ENCODE peak calls at places on chromosome 12, in four cellular contexts. W is cardiac fibroblast, B is OCI-LY7, P is hypothalamus. X is an unnamed sample.
A peak's percentile ranks its signal among the peaks of the same experiment; 100 is the strongest.

GRCh38 chr12:20477691-20478090 is 109.4 kb downstream of the PDE3A start:
- DNase-seq in W (peak; percentile 45), B (no peak), P (no peak), X (no peak)

GRCh38 chr12:20305470-20305869 is 62.9 kb upstream of the PDE3A start:
- DNase-seq in W (peak; percentile 17), B (no peak), P (no peak), X (no peak)

GRCh38 chr12:81759215-81759991 is at the start of gene PPFIA2:
- DNase-seq in W (peak; percentile 61), B (no peak), P (peak; percentile 12), X (peak; percentile 91)

GRCh38 chr12:49331360-49332222 is 5.4 kb downstream of the C1QL4 start:
- DNase-seq in W (peak; percentile 85), B (peak; percentile 28), P (no peak), X (peak; percentile 92)

GRCh38 chr12:105983622-105984325 is 155.0 kb downstream of the NUAK1 start:
- DNase-seq in W (peak; percentile 56), B (no peak), P (no peak), X (no peak)

GRCh38 chr12:106584104-106585064 is 1.6 kb downstream of the RFX4 start:
- DNase-seq in W (no peak), B (no peak), P (no peak), X (peak; percentile 87)

GRCh38 chr12:13816394-13816793 is 165.0 kb downstream of the GRIN2B start:
- DNase-seq in W (no peak), B (no peak), P (no peak), X (no peak)

GRCh38 chr12:34599530-34600513 is 577.5 kb downstream of the ALG10 start:
- DNase-seq in W (no peak), B (no peak), P (no peak), X (peak; percentile 26)

GRCh38 chr12:27787559-27787958 is 7.5 kb upstream of the MANSC4 start:
- DNase-seq in W (no peak), B (no peak), P (no peak), X (no peak)

GRCh38 chr12:103505371-103506236 is 9.8 kb upstream of the C12orf42 start:
- DNase-seq in W (no peak), B (no peak), P (no peak), X (no peak)

GRCh38 chr12:27751386-27752047 is 28.5 kb upstream of the KLHL42 start:
- DNase-seq in W (no peak), B (peak; percentile 13), P (no peak), X (no peak)

GRCh38 chr12:124094188-124094587 is 121.2 kb downstream of the ZNF664 start:
- DNase-seq in W (no peak), B (no peak), P (no peak), X (no peak)

GRCh38 chr12:2231011-2231595 is 178.3 kb downstream of the CACNA1C start:
- DNase-seq in W (peak; percentile 49), B (no peak), P (no peak), X (no peak)

GRCh38 chr12:109307051-109307450 is 2.0 kb downstream of the FOXN4 start:
- DNase-seq in W (no peak), B (no peak), P (no peak), X (peak; percentile 84)

GRCh38 chr12:56119361-56119796 is 1.3 kb downstream of the ZC3H10 start:
- DNase-seq in W (peak; percentile 97), B (peak; percentile 84), P (peak; percentile 11), X (peak; percentile 94)

GRCh38 chr12:107349839-107350238 is 256.5 kb upstream of the CRY1 start:
- DNase-seq in W (no peak), B (no peak), P (no peak), X (no peak)

GRCh38 chr12:112422531-112422930 is 3.8 kb downstream of the PTPN11 start:
- DNase-seq in W (peak; percentile 29), B (no peak), P (peak; percentile 43), X (peak; percentile 61)

GRCh38 chr12:65430571-65431306 is 152.3 kb downstream of the MSRB3 start:
- DNase-seq in W (peak; percentile 72), B (no peak), P (no peak), X (no peak)

GRCh38 chr12:127083028-127083949 is 1183.7 kb upstream of the TMEM132C start:
- DNase-seq in W (peak; percentile 74), B (peak; percentile 44), P (no peak), X (no peak)

GRCh38 chr12:22631863-22632463 is 7.0 kb downstream of the ETNK1 start:
- DNase-seq in W (peak; percentile 49), B (peak; percentile 13), P (no peak), X (no peak)

GRCh38 chr12:112031472-112031871 is 18.2 kb downstream of the ERP29 start:
- DNase-seq in W (no peak), B (no peak), P (no peak), X (no peak)

GRCh38 chr12:12608557-12608957 is 3.1 kb upstream of the CREBL2 start:
- DNase-seq in W (no peak), B (peak; percentile 12), P (no peak), X (no peak)

GRCh38 chr12:128121424-128121823 is 145.5 kb upstream of the TMEM132C start:
- DNase-seq in W (no peak), B (no peak), P (no peak), X (no peak)

GRCh38 chr12:92466391-92467305 is 236.1 kb upstream of the PLEKHG7 start:
- DNase-seq in W (no peak), B (peak; percentile 92), P (no peak), X (peak; percentile 58)

GRCh38 chr12:96063046-96063445 is 27.7 kb upstream of the LTA4H start:
- DNase-seq in W (peak; percentile 55), B (peak; percentile 25), P (no peak), X (no peak)

GRCh38 chr12:14993537-14994266 is 20.9 kb downstream of the PDE6H start:
- DNase-seq in W (peak; percentile 63), B (peak; percentile 49), P (no peak), X (no peak)

GRCh38 chr12:6056406-6057211 is 67.9 kb downstream of the VWF start:
- DNase-seq in W (no peak), B (peak; percentile 52), P (no peak), X (peak; percentile 91)

GRCh38 chr12:6684609-6685008 is 4.6 kb downstream of the ZNF384 start:
- DNase-seq in W (peak; percentile 38), B (peak; percentile 52), P (no peak), X (peak; percentile 74)

GRCh38 chr12:124395986-124396385 is 101.1 kb downstream of the RFLNA start:
- DNase-seq in W (no peak), B (no peak), P (no peak), X (no peak)

GRCh38 chr12:55847603-55848329 is 5.0 kb upstream of the MMP19 start:
- DNase-seq in W (peak; percentile 100), B (no peak), P (peak; percentile 7), X (no peak)

GRCh38 chr12:9378430-9378835 is 170.2 kb upstream of the PZP start:
- DNase-seq in W (no peak), B (peak; percentile 25), P (no peak), X (peak; percentile 85)

X was measured in endodermal cell.